ENCODE peak calls at places on chromosomes 2 and 18, in six cellular contexts. S, P, Y, Z, U and K are unnamed samples.

GRCh38 chr2:44937688-44938240 is 3.7 kb upstream of the SIX3 start:
- DNase-seq in U (peak; percentile 32), S (no peak), Y (no peak), P (no peak), Z (no peak), K (peak; percentile 80)

GRCh38 chr2:132804045-132804444 is 134.0 kb upstream of the LYPD1 start:
- DNase-seq in Z (peak; percentile 28), U (no peak), P (no peak), Y (peak; percentile 56), S (peak; percentile 46), K (peak; percentile 47)

GRCh38 chr18:8121091-8121490 is 488.1 kb upstream of the RAB12 start:
- DNase-seq in U (no peak), S (no peak), Y (peak; percentile 52), P (no peak), Z (no peak), K (no peak)

GRCh38 chr2:228768818-228769217 is 502.3 kb downstream of the PID1 start:
- DNase-seq in U (no peak), P (no peak), Z (no peak), S (peak; percentile 68), Y (peak; percentile 84), K (no peak)

GRCh38 chr2:7866825-7867224 is 815.0 kb upstream of the ID2 start:
- DNase-seq in U (no peak), Z (no peak), P (no peak), Y (no peak), S (no peak), K (no peak)

GRCh38 chr2:138757376-138757775 is 22.8 kb downstream of the NXPH2 start:
- DNase-seq in Z (no peak), S (no peak), Y (no peak), P (no peak), U (no peak), K (no peak)

GRCh38 chr18:58076052-58076451 is 32.0 kb downstream of the NEDD4L start:
- DNase-seq in U (no peak), Z (no peak), P (no peak), Y (no peak), S (no peak), K (no peak)

GRCh38 chr2:56267412-56267788 is 83.6 kb downstream of the CCDC85A start:
- DNase-seq in Z (no peak), S (no peak), Y (peak; percentile 41), U (no peak), P (no peak), K (no peak)

GRCh38 chr2:16625759-16626158 is 39.9 kb downstream of the CYRIA start:
- DNase-seq in Y (no peak), U (no peak), Z (no peak), P (no peak), S (no peak), K (no peak)

GRCh38 chr2:180698668-180699067 is 281.7 kb upstream of the UBE2E3 start:
- DNase-seq in S (no peak), P (no peak), U (no peak), Y (no peak), Z (no peak), K (no peak)

GRCh38 chr2:152359573-152360363 is 24.8 kb downstream of the FMNL2 start:
- DNase-seq in P (no peak), S (no peak), Z (no peak), U (no peak), Y (no peak), K (no peak)

GRCh38 chr2:38093503-38093902 is 17.6 kb upstream of the CYP1B1 start:
- DNase-seq in P (no peak), U (no peak), Y (peak; percentile 60), Z (no peak), S (peak; percentile 51), K (peak; percentile 48)

GRCh38 chr2:127649100-127649611 is 3.2 kb downstream of the GPR17 start:
- DNase-seq in Y (no peak), S (peak; percentile 14), U (no peak), P (peak; percentile 22), Z (no peak), K (no peak)

GRCh38 chr2:151991010-151991409 is 107.8 kb downstream of the CACNB4 start:
- DNase-seq in Z (no peak), U (no peak), Y (no peak), S (no peak), P (no peak), K (no peak)